ENCODE peak calls at places on chromosome 10, in four cellular contexts. J is fibroblast of the aortic adventitia, E is fibroblast of mammary gland, A is MM.1S. G is an unnamed sample.
A peak's percentile ranks its signal among the peaks of the same experiment; 100 is the strongest.

GRCh38 chr10:16965242-16965620 is 148.0 kb upstream of the RSU1 start:
- DNase-seq in J (no peak), E (no peak), A (no peak), G (no peak)

GRCh38 chr10:48497965-48498770 is 106.7 kb downstream of the ARHGAP22 start:
- DNase-seq in J (no peak), E (no peak), A (no peak), G (no peak)

GRCh38 chr10:77223532-77224460 is 413.8 kb downstream of the KCNMA1 start:
- DNase-seq in J (no peak), E (no peak), A (no peak), G (peak; percentile 37)

GRCh38 chr10:63720072-63720537 is 198.9 kb downstream of the REEP3 start:
- DNase-seq in J (peak; percentile 62), E (peak; percentile 63), A (peak; percentile 62), G (peak; percentile 69)

GRCh38 chr10:114370199-114370598 is 34.1 kb downstream of the AFAP1L2 start:
- DNase-seq in J (no peak), E (no peak), A (no peak), G (no peak)

GRCh38 chr10:44399478-44400451 is 14.9 kb upstream of the CXCL12 start:
- DNase-seq in J (peak; percentile 67), E (peak; percentile 28), A (no peak), G (peak; percentile 40)

GRCh38 chr10:68992721-68993440 is 4.3 kb downstream of the KIFBP start:
- DNase-seq in J (peak; percentile 94), E (peak; percentile 96), A (no peak), G (peak; percentile 96)

GRCh38 chr10:44962870-44963738 is 3.5 kb downstream of the RASSF4 start:
- DNase-seq in J (no peak), E (no peak), A (peak; percentile 97), G (no peak)

GRCh38 chr10:28910960-28911359 is 233.6 kb downstream of the BAMBI start:
- DNase-seq in J (peak; percentile 85), E (peak; percentile 50), A (no peak), G (no peak)

GRCh38 chr10:13708256-13708990 is 121.7 kb downstream of the PRPF18 start:
- DNase-seq in J (peak; percentile 17), E (no peak), A (no peak), G (peak; percentile 64)

GRCh38 chr10:8296090-8296741 is 241.7 kb downstream of the GATA3 start:
- DNase-seq in J (no peak), E (no peak), A (no peak), G (no peak)

GRCh38 chr10:123042708-123043408 is 34.1 kb downstream of the ACADSB start:
- DNase-seq in J (no peak), E (no peak), A (no peak), G (no peak)

GRCh38 chr10:29584436-29584835 is 50.3 kb downstream of the SVIL start:
- DNase-seq in J (no peak), E (no peak), A (no peak), G (no peak)

GRCh38 chr10:124090630-124091209 is 2.7 kb downstream of the CHST15 start:
- DNase-seq in J (no peak), E (no peak), A (peak; percentile 44), G (no peak)

GRCh38 chr10:58969578-58969977 is 206.9 kb upstream of the PHYHIPL start:
- DNase-seq in J (peak; percentile 58), E (peak; percentile 26), A (no peak), G (no peak)

GRCh38 chr10:25082276-25083204 is 66.1 kb downstream of the THNSL1 start:
- DNase-seq in J (no peak), E (no peak), A (no peak), G (no peak)

GRCh38 chr10:32713560-32713959 is 244.5 kb downstream of the ITGB1 start:
- DNase-seq in J (no peak), E (peak; percentile 2), A (no peak), G (peak; percentile 6)

GRCh38 chr10:100969175-100970075 is at the start of gene SEMA4G:
- DNase-seq in J (peak; percentile 31), E (peak; percentile 21), A (peak; percentile 39), G (peak; percentile 19)

GRCh38 chr10:32751582-32751981 is 206.4 kb downstream of the ITGB1 start:
- DNase-seq in J (no peak), E (no peak), A (no peak), G (no peak)

GRCh38 chr10:32109603-32110002 is 53.4 kb upstream of the KIF5B start:
- DNase-seq in J (no peak), E (no peak), A (no peak), G (no peak)

GRCh38 chr10:71299071-71299759 is 19.8 kb upstream of the SLC29A3 start:
- DNase-seq in J (no peak), E (no peak), A (no peak), G (no peak)

GRCh38 chr10:125370578-125370977 is 210.2 kb upstream of the CTBP2 start:
- DNase-seq in J (no peak), E (no peak), A (no peak), G (no peak)

GRCh38 chr10:105770813-105771212 is 1129.7 kb downstream of the SORCS3 start:
- DNase-seq in J (no peak), E (no peak), A (no peak), G (no peak)

GRCh38 chr10:70132098-70133029 is at the start of gene AIFM2:
- DNase-seq in J (peak; percentile 59), E (peak; percentile 63), A (peak; percentile 51), G (peak; percentile 93)

GRCh38 chr10:102888048-102888447 is 18.8 kb downstream of the AS3MT start:
- DNase-seq in J (no peak), E (no peak), A (no peak), G (no peak)

GRCh38 chr10:61478621-61479312 is 25.6 kb upstream of the TMEM26 start:
- DNase-seq in J (no peak), E (peak; percentile 14), A (no peak), G (peak; percentile 18)

GRCh38 chr10:59108886-59109288 is 67.6 kb upstream of the PHYHIPL start:
- DNase-seq in J (no peak), E (no peak), A (no peak), G (no peak)

GRCh38 chr10:35387768-35388167 is 51.5 kb downstream of the CCNY start:
- DNase-seq in J (peak; percentile 64), E (peak; percentile 79), A (no peak), G (peak; percentile 33)

GRCh38 chr10:15368456-15368855 is 2.6 kb downstream of the FAM171A1 start:
- DNase-seq in J (no peak), E (no peak), A (no peak), G (no peak)

GRCh38 chr10:26773633-26774032 is 76.1 kb downstream of the PDSS1 start:
- DNase-seq in J (no peak), E (peak; percentile 14), A (no peak), G (no peak)

GRCh38 chr10:78028438-78029293 is 649 bp downstream of the POLR3A start:
- DNase-seq in J (peak; percentile 60), E (peak; percentile 59), A (peak; percentile 23), G (peak; percentile 64)

GRCh38 chr10:72834183-72834825 is 59.2 kb upstream of the OIT3 start:
- DNase-seq in J (peak; percentile 90), E (peak; percentile 81), A (peak; percentile 46), G (peak; percentile 86)

DNA sequence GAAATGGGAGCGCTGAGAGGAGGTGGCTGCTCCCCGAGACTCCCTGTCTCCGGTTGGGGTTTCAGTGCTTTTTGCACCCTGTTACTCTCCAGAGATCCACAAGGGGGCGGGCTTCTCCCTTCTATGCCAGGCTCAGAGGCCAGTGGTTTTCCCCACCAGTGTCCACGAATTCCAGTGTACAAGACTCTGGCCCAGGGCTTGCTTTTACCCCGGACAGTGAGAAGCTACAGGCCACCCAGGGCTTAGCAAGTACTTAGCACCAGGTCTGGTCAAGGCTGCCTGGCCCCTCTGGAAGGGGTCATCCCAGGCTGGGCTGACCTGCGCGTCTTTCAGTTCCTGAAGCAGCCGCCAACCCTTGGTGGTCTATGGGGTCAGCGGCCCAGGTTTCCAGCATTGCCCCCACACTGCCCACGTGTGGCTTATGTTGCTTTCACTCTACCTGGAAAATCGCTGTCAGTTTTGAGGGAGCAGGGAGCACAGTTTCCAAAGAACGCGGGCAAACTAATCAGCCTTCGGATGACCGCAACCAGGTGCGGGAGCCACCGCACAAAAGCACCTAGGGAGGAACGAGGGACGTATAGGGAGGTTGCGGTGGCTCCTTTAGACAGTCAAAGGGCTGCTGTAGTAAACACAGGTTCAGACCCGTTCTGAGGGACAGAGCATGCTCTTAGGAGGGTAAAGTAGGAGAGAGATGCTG is 6.8 kb downstream of the CYP26A1 start:
- DNase-seq in J (peak; percentile 66), E (peak; percentile 31), A (peak; percentile 42), G (peak; percentile 73)
- TF ChIP-seq CTCF in J (peak; percentile 85), E (peak; percentile 75), A (peak; percentile 83), G (peak; percentile 81)

GRCh38 chr10:107165007-107165406 is 501 bp upstream of the SORCS1 start:
- DNase-seq in J (no peak), E (no peak), A (no peak), G (no peak)
- H3K4me3 ChIP-seq in J (no peak overlapping the region), E (no peak overlapping the region), A (no peak overlapping the region), G (no peak overlapping the region)

GRCh38 chr10:79066460-79067240 is 2.1 kb upstream of the ZMIZ1 start:
- DNase-seq in J (peak; percentile 49), E (peak; percentile 60), A (peak; percentile 12), G (no peak)
- TF ChIP-seq CTCF in J (peak; percentile 13), E (peak; percentile 56), A (peak; percentile 44), G (peak; percentile 18)

GRCh38 chr10:50417486-50417905 is 166.2 kb upstream of the ASAH2 start:
- DNase-seq in J (no peak), E (peak; percentile 26), A (no peak), G (no peak)

GRCh38 chr10:50415292-50415691 is 164.0 kb upstream of the ASAH2 start:
- DNase-seq in J (no peak), E (no peak), A (no peak), G (no peak)

GRCh38 chr10:50416885-50417284 is 165.6 kb upstream of the ASAH2 start:
- DNase-seq in J (no peak), E (no peak), A (no peak), G (no peak)

GRCh38 chr10:50417906-50418697 is 166.8 kb upstream of the ASAH2 start:
- DNase-seq in J (peak; percentile 84), E (peak; percentile 90), A (no peak), G (peak; percentile 78)

GRCh38 chr10:50416181-50416824 is 165.0 kb upstream of the ASAH2 start:
- DNase-seq in J (peak; percentile 32), E (peak; percentile 49), A (no peak), G (no peak)
- H3K4me3 ChIP-seq in J (peak overlapping the region; percentile 44), E (peak overlapping the region; percentile 16), A (no peak overlapping the region), G (peak overlapping the region; percentile 86)

GRCh38 chr10:132223611-132224342 is 37.0 kb downstream of the DPYSL4 start:
- DNase-seq in J (no peak), E (no peak), A (no peak), G (no peak)
- TF ChIP-seq CTCF in J (no peak), E (no peak), A (no peak), G (no peak)

G was measured in foreskin fibroblast.